ENCODE peak calls at places on chromosomes 2 and 18, in five cellular contexts. O is heart right ventricle, I is HuH-7, E is AG08396, Y is epithelial cell of esophagus. V is an unnamed sample.
A peak's percentile ranks its signal among the peaks of the same experiment; 100 is the strongest.

GRCh38 chr2:65599693-65600092 is 167.3 kb upstream of the SPRED2 start:
- DNase-seq in O (no peak), Y (no peak), I (no peak), E (no peak), V (no peak)

GRCh38 chr2:98637401-98638144 is 29.2 kb downstream of the UNC50 start:
- DNase-seq in I (no peak), O (no peak), Y (no peak), E (no peak), V (no peak)

GRCh38 chr2:224946911-224947310 is 95.4 kb downstream of the DOCK10 start:
- DNase-seq in I (no peak), O (no peak), Y (peak; percentile 40), E (no peak), V (peak; percentile 71)

GRCh38 chr2:120238728-120239487 is 13.7 kb upstream of the RALB start:
- DNase-seq in O (no peak), E (peak; percentile 83), I (no peak), Y (peak; percentile 87), V (peak; percentile 83)

GRCh38 chr18:21602302-21602592 is 1.7 kb upstream of the ESCO1 start:
- DNase-seq in E (no peak), O (no peak), Y (no peak), I (no peak), V (no peak)

GRCh38 chr2:240397542-240397916 is 37.9 kb upstream of the GPC1 start:
- DNase-seq in O (no peak), I (no peak), E (no peak), Y (no peak), V (no peak)

GRCh38 chr2:98910349-98911125 is 25.5 kb downstream of the CRACDL start:
- DNase-seq in E (no peak), Y (no peak), I (no peak), O (no peak), V (no peak)

GRCh38 chr18:27413495-27414401 is 228.6 kb upstream of the CHST9 start:
- DNase-seq in E (no peak), I (no peak), Y (peak; percentile 83), O (no peak), V (no peak)

GRCh38 chr2:239758325-239758877 is 266.7 kb downstream of the NDUFA10 start:
- DNase-seq in Y (no peak), I (no peak), O (no peak), E (peak; percentile 25), V (peak; percentile 13)

GRCh38 chr2:21754164-21754788 is 630.5 kb downstream of the TDRD15 start:
- DNase-seq in O (no peak), I (peak; percentile 1), Y (no peak), E (no peak), V (no peak)

GRCh38 chr2:5387421-5387820 is 304.8 kb upstream of the SOX11 start:
- DNase-seq in O (no peak), E (no peak), I (no peak), Y (no peak), V (no peak)

GRCh38 chr18:2114289-2114688 is 457.0 kb downstream of the METTL4 start:
- DNase-seq in Y (no peak), O (no peak), E (no peak), I (no peak), V (no peak)

GRCh38 chr2:101433465-101433864 is 41.4 kb downstream of the RFX8 start:
- DNase-seq in Y (no peak), I (no peak), E (no peak), O (no peak), V (no peak)

GRCh38 chr2:241357531-241357930 is 1.4 kb downstream of the FARP2 start:
- DNase-seq in E (no peak), I (no peak), Y (peak; percentile 30), O (no peak), V (no peak)

GRCh38 chr2:64982311-64982857 is 6.8 kb upstream of the SLC1A4 start:
- DNase-seq in Y (no peak), E (no peak), O (no peak), I (no peak), V (no peak)

GRCh38 chr2:28055325-28055970 is 164.9 kb downstream of the BABAM2 start:
- DNase-seq in O (no peak), E (no peak), I (no peak), Y (peak; percentile 28), V (peak; percentile 17)

GRCh38 chr18:48295586-48296311 is 113.4 kb downstream of the ZBTB7C start:
- DNase-seq in Y (no peak), I (no peak), O (no peak), E (no peak), V (no peak)

GRCh38 chr2:8475349-8476045 is 206.4 kb upstream of the ID2 start:
- DNase-seq in Y (no peak), I (peak; percentile 37), E (no peak), O (no peak), V (no peak)

GRCh38 chr18:30004977-30005376 is 1037.6 kb downstream of the DSC3 start:
- DNase-seq in I (no peak), O (no peak), Y (no peak), E (no peak), V (no peak)

GRCh38 chr2:218618102-218618860 is 10.6 kb downstream of the PLCD4 start:
- DNase-seq in O (no peak), E (no peak), Y (peak; percentile 30), I (no peak), V (peak; percentile 9)

GRCh38 chr2:224381913-224382647 is 19.8 kb downstream of the FAM124B start:
- DNase-seq in E (no peak), O (no peak), I (no peak), Y (no peak), V (no peak)

GRCh38 chr2:240237609-240238151 is 97.2 kb upstream of the OTOS start:
- DNase-seq in I (no peak), Y (peak; percentile 85), O (no peak), E (peak; percentile 55), V (peak; percentile 51)

GRCh38 chr2:8193686-8194615 is 487.9 kb upstream of the ID2 start:
- DNase-seq in E (no peak), O (no peak), I (peak; percentile 22), Y (no peak), V (no peak)